ENCODE peak calls at places on chromosomes 12 and 14, in seven cellular contexts. D is IMR-90, E is heart right ventricle, C is GM03348, M is H7, B is HTR-8/SVneo, P is breast epithelium. N is an unnamed sample.

GRCh38 chr12:102948941-102949352 is 8.5 kb upstream of the ASCL1 start:
- DNase-seq in B (peak), M (peak), P (no peak), D (peak), C (peak), E (no peak), N (peak)

GRCh38 chr12:27967551-27968054 is 4.9 kb downstream of the PTHLH start:
- DNase-seq in C (peak), M (no peak), P (no peak), E (no peak), D (peak), B (no peak), N (no peak)

GRCh38 chr14:23358042-23358441 is 5.4 kb upstream of the SLC22A17 start:
- DNase-seq in C (no peak), M (peak), P (no peak), D (no peak), B (no peak), E (no peak), N (no peak)

GRCh38 chr12:91395628-91396027 is 213.0 kb upstream of the DCN start:
- DNase-seq in M (no peak), D (no peak), B (no peak), E (no peak), C (no peak), P (no peak), N (no peak)

GRCh38 chr14:32657081-32657480 is 281.6 kb upstream of the NPAS3 start:
- DNase-seq in D (peak), P (no peak), C (peak), E (peak), B (no peak), M (no peak), N (peak)

GRCh38 chr12:10212623-10213131 is at the start of gene GABARAPL1:
- DNase-seq in M (peak), C (peak), P (peak), D (peak), E (peak), B (peak), N (peak)

GRCh38 chr14:106694638-106695393 is 1168.4 kb downstream of the TMEM121 start:
- DNase-seq in C (no peak), P (no peak), E (peak), D (no peak), B (no peak), M (no peak), N (no peak)

GRCh38 chr14:23623962-23624361 is 12.2 kb upstream of the DHRS2 start:
- DNase-seq in E (no peak), D (no peak), B (no peak), C (no peak), P (no peak), M (no peak), N (no peak)

GRCh38 chr14:67853207-67853606 is 33.6 kb downstream of the RAD51B start:
- DNase-seq in P (no peak), B (no peak), M (no peak), C (no peak), E (no peak), D (no peak), N (no peak)

GRCh38 chr14:104953896-104954656 is 24.1 kb downstream of the AHNAK2 start:
- DNase-seq in B (no peak), M (peak), C (no peak), E (no peak), D (no peak), P (no peak), N (no peak)

GRCh38 chr12:43676183-43676813 is 82.3 kb downstream of the PUS7L start:
- DNase-seq in B (no peak), C (no peak), D (peak), P (no peak), M (peak), E (no peak), N (peak)

GRCh38 chr14:88901991-88902390 is 77.5 kb downstream of the TTC8 start:
- DNase-seq in B (no peak), C (no peak), M (no peak), D (no peak), P (no peak), E (no peak), N (no peak)

GRCh38 chr12:98737327-98737722 is 92.2 kb downstream of the APAF1 start:
- DNase-seq in M (no peak), C (no peak), E (no peak), P (no peak), D (peak), B (no peak), N (no peak)

GRCh38 chr12:85182699-85183098 is 97.3 kb upstream of the ALX1 start:
- DNase-seq in P (no peak), E (no peak), D (no peak), B (no peak), C (no peak), M (no peak), N (peak)

GRCh38 chr12:116710367-116710766 is 27.5 kb downstream of the SPRING1 start:
- DNase-seq in E (no peak), C (no peak), D (no peak), P (no peak), B (no peak), M (no peak), N (no peak)

GRCh38 chr12:130761537-130762318 is 45.6 kb upstream of the RIMBP2 start:
- DNase-seq in C (peak), E (peak), M (peak), P (no peak), B (peak), D (peak), N (peak)

GRCh38 chr12:44750468-44750867 is 125.6 kb downstream of the NELL2 start:
- DNase-seq in B (no peak), C (no peak), E (no peak), D (no peak), M (no peak), P (no peak), N (no peak)

GRCh38 chr14:24159777-24160498 is 1.1 kb upstream of the IRF9 start:
- DNase-seq in M (no peak), C (no peak), P (no peak), E (no peak), B (no peak), D (no peak), N (no peak)

GRCh38 chr12:19431407-19432308 is 7.6 kb upstream of the AEBP2 start:
- DNase-seq in C (peak), E (no peak), B (peak), D (peak), P (no peak), M (no peak), N (peak)

GRCh38 chr14:102493585-102493984 is 16.0 kb downstream of the ANKRD9 start:
- DNase-seq in M (peak), C (no peak), D (no peak), B (no peak), P (no peak), E (no peak), N (no peak)

GRCh38 chr14:61887628-61888027 is 125.4 kb downstream of the SNAPC1 start:
- DNase-seq in C (no peak), M (no peak), B (no peak), D (no peak), E (no peak), P (no peak), N (peak)

GRCh38 chr12:13093191-13093849 is 10.1 kb downstream of the GSG1 start:
- DNase-seq in P (no peak), B (peak), M (no peak), E (no peak), D (peak), C (peak), N (peak)

GRCh38 chr12:64595863-64596793 is 14.2 kb upstream of the RASSF3 start:
- DNase-seq in P (no peak), B (no peak), M (no peak), C (no peak), E (no peak), D (no peak), N (no peak)

GRCh38 chr12:132451172-132451835 is 38.6 kb upstream of the FBRSL1 start:
- DNase-seq in C (no peak), E (no peak), M (no peak), D (no peak), B (no peak), P (no peak), N (no peak)

GRCh38 chr12:113120670-113121370 is 14.7 kb downstream of the RASAL1 start:
- DNase-seq in B (no peak), D (no peak), P (no peak), M (no peak), C (no peak), E (no peak), N (no peak)

GRCh38 chr14:29462772-29463171 is 464.9 kb downstream of the PRKD1 start:
- DNase-seq in B (no peak), C (no peak), D (no peak), P (no peak), E (no peak), M (no peak), N (no peak)

GRCh38 chr12:64610092-64610659 is at the start of gene RASSF3:
- DNase-seq in P (no peak), C (peak), E (peak), M (peak), D (peak), B (no peak), N (peak)

GRCh38 chr12:45284096-45284901 is 68.4 kb downstream of the ANO6 start:
- DNase-seq in M (peak), P (no peak), C (peak), B (peak), E (no peak), D (peak), N (peak)

GRCh38 chr14:85248881-85249635 is 280.9 kb upstream of the FLRT2 start:
- DNase-seq in C (peak), P (no peak), B (no peak), D (peak), E (no peak), M (no peak), N (peak)

GRCh38 chr14:29773990-29774389 is 153.7 kb downstream of the PRKD1 start:
- DNase-seq in C (no peak), E (no peak), M (no peak), B (no peak), D (no peak), P (no peak), N (no peak)

GRCh38 chr12:51972849-51973273 is 21.4 kb downstream of the ACVR1B start:
- DNase-seq in B (no peak), C (peak), M (no peak), D (peak), P (no peak), E (no peak), N (peak)

GRCh38 chr14:85587152-85587697 is 57.3 kb downstream of the FLRT2 start:
- DNase-seq in M (no peak), P (no peak), B (no peak), C (no peak), D (peak), E (no peak), N (peak)

GRCh38 chr14:65941091-65941490 is 528.6 kb downstream of the FUT8 start:
- DNase-seq in B (no peak), E (no peak), C (no peak), M (no peak), D (no peak), P (no peak), N (no peak)

GRCh38 chr14:86035882-86036281 is 505.9 kb downstream of the FLRT2 start:
- DNase-seq in B (no peak), M (peak), D (no peak), C (peak), P (no peak), E (no peak), N (peak)

GRCh38 chr12:128737292-128737966 is 86.3 kb downstream of the SLC15A4 start:
- DNase-seq in M (no peak), C (no peak), B (no peak), E (no peak), P (no peak), D (no peak), N (no peak)

GRCh38 chr14:55628426-55628825 is 48.4 kb downstream of the KTN1 start:
- DNase-seq in E (no peak), D (peak), M (no peak), B (no peak), C (no peak), P (no peak), N (peak)